ENCODE peak calls at places on chromosomes 13 and 19, in seven cellular contexts. P, F, U, B, C, N and J are unnamed samples.

GRCh38 chr13:33999830-34000605 is 182.1 kb downstream of the RFC3 start:
- DNase-seq in U (no peak), B (no peak), F (no peak), P (no peak), N (no peak), C (no peak), J (no peak)

GRCh38 chr13:59201836-59202235 is 961.9 kb downstream of the DIAPH3 start:
- DNase-seq in C (no peak), F (no peak), B (no peak), P (peak; percentile 6), U (no peak), N (no peak), J (no peak)

GRCh38 chr19:40217921-40218890 is at the start of gene TTC9B:
- DNase-seq in C (no peak), N (no peak), F (peak; percentile 67), P (no peak), B (no peak), U (no peak), J (no peak)

GRCh38 chr13:24618219-24618955 is 61.8 kb upstream of the ATP12A start:
- DNase-seq in B (no peak), P (peak; percentile 69), C (no peak), U (no peak), F (no peak), N (peak; percentile 31), J (no peak)

GRCh38 chr13:20401958-20402856 is 123.5 kb downstream of the CRYL1 start:
- DNase-seq in N (no peak), U (peak; percentile 20), P (peak; percentile 46), C (no peak), F (no peak), B (no peak), J (no peak)

GRCh38 chr19:45568732-45569131 is 15.9 kb downstream of the OPA3 start:
- DNase-seq in C (peak; percentile 58), P (peak; percentile 95), B (no peak), N (no peak), U (peak; percentile 79), F (peak; percentile 26), J (no peak)

GRCh38 chr13:80469841-80470378 is 129.0 kb upstream of the SPRY2 start:
- DNase-seq in N (no peak), C (peak; percentile 47), U (peak; percentile 92), P (peak; percentile 81), F (peak; percentile 21), B (no peak), J (peak; percentile 21)

GRCh38 chr13:32031025-32031814 is at the start of gene FRY:
- DNase-seq in N (peak; percentile 15), P (peak; percentile 56), C (peak; percentile 75), B (peak; percentile 37), U (peak; percentile 55), F (peak; percentile 83), J (peak; percentile 24)

GRCh38 chr13:103351035-103351828 is 285.0 kb upstream of the SLC10A2 start:
- DNase-seq in F (peak; percentile 41), C (no peak), B (no peak), U (peak; percentile 87), P (peak; percentile 67), N (no peak), J (no peak)

GRCh38 chr13:48234652-48235099 is 1.7 kb downstream of the ITM2B start:
- DNase-seq in N (no peak), P (no peak), F (no peak), C (no peak), B (no peak), U (peak; percentile 45), J (no peak)

GRCh38 chr13:27919934-27920676 is at the start of gene PDX1:
- DNase-seq in N (no peak), F (peak; percentile 77), C (peak; percentile 83), U (no peak), P (no peak), B (no peak), J (peak; percentile 27)